ENCODE peak calls at places on chromosome 1, in four cellular contexts. B is Karpas-422, S is NCI-H510A, W is PC-3. X is an unnamed sample.

GRCh38 chr1:111864862-111865261 is 109.2 kb downstream of the DDX20 start:
- DNase-seq in B (no peak), S (no peak), W (no peak), X (peak; percentile 37)

GRCh38 chr1:21335750-21336168 is 45.5 kb upstream of the ECE1 start:
- DNase-seq in B (peak; percentile 82), S (no peak), W (peak; percentile 92), X (peak; percentile 78)

GRCh38 chr1:35431173-35431599 is 126.0 kb downstream of the KIAA0319L start:
- DNase-seq in B (no peak), S (no peak), W (no peak), X (no peak)

GRCh38 chr1:17120962-17121837 is 1.9 kb upstream of the PADI2 start:
- DNase-seq in B (no peak), S (no peak), W (no peak), X (no peak)

GRCh38 chr1:30856260-30856790 is 52.2 kb downstream of the SDC3 start:
- DNase-seq in B (peak; percentile 67), S (peak; percentile 64), W (no peak), X (peak; percentile 27)

GRCh38 chr1:235206533-235207201 is 45.6 kb upstream of the RBM34 start:
- DNase-seq in B (no peak), S (no peak), W (peak; percentile 10), X (peak; percentile 3)

GRCh38 chr1:43304287-43304615 is 3.5 kb downstream of the TIE1 start:
- DNase-seq in B (no peak), S (no peak), W (no peak), X (no peak)

GRCh38 chr1:193115629-193116227 is 6.1 kb upstream of the CDC73 start:
- DNase-seq in B (no peak), S (no peak), W (peak; percentile 92), X (peak; percentile 97)

GRCh38 chr1:157994081-157994581 is 686 bp downstream of the KIRREL1 start:
- DNase-seq in B (no peak), S (no peak), W (no peak), X (no peak)

GRCh38 chr1:72178266-72178665 is 104.1 kb downstream of the NEGR1 start:
- DNase-seq in B (no peak), S (no peak), W (peak; percentile 20), X (peak; percentile 27)

X was measured in epithelial cell of esophagus.